ENCODE peak calls at places on chromosomes 6 and 20, in nine cellular contexts. B is endothelial cell of umbilical vein, T is endodermal cell, F is AG04450, H is IMR-90, E is thoracic aorta, X is ovary, Q is small intestine, J is mesendoderm. C is an unnamed sample. For H3K27me3, the result is how much of the 10 kb centered on the place peaks cover.

GRCh38 chr20:63773571-63774347 is 34.2 kb downstream of the SLC2A4RG start:
- DNase-seq in J (no peak), F (no peak), X (no peak), H (no peak), E (no peak), T (no peak), B (no peak), Q (no peak), C (no peak)

GRCh38 chr6:126064257-126064993 is 78.1 kb downstream of the TRMT11 start:
- DNase-seq in Q (no peak), E (no peak), F (no peak), H (peak), B (peak), J (no peak), X (no peak), T (no peak), C (no peak)

GRCh38 chr6:29011276-29011734 is 6.2 kb upstream of the ZNF311 start:
- DNase-seq in H (peak), Q (peak), F (no peak), X (peak), T (peak), E (no peak), J (peak), B (peak), C (peak)

GRCh38 chr20:5688431-5688972 is 61.7 kb upstream of the SHLD1 start:
- DNase-seq in X (no peak), J (no peak), E (no peak), F (no peak), T (no peak), H (no peak), Q (no peak), B (no peak), C (no peak)

GRCh38 chr6:143939364-143939763 is 68.7 kb downstream of the PLAGL1 start:
- DNase-seq in H (no peak), X (no peak), B (no peak), E (no peak), J (no peak), T (no peak), F (no peak), Q (no peak), C (no peak)

GRCh38 chr20:11344939-11345338 is 572.8 kb upstream of the BTBD3 start:
- DNase-seq in E (no peak), F (no peak), T (no peak), J (no peak), B (no peak), H (no peak), X (no peak), Q (no peak), C (no peak)

GRCh38 chr20:14698605-14699373 is 361.4 kb upstream of the FLRT3 start:
- DNase-seq in T (no peak), J (no peak), H (no peak), F (no peak), X (no peak), B (no peak), Q (peak), E (no peak), C (no peak)

GRCh38 chr6:53179961-53180651 is 31.5 kb upstream of the GCM1 start:
- DNase-seq in Q (peak), H (peak), T (no peak), E (peak), X (no peak), F (no peak), B (peak), J (no peak), C (no peak)

GRCh38 chr6:2939315-2940009 is 31.9 kb downstream of the SERPINB6 start:
- DNase-seq in E (no peak), J (no peak), H (no peak), T (peak), F (no peak), Q (no peak), B (no peak), X (no peak), C (no peak)

GRCh38 chr6:19327246-19327645 is 509.9 kb upstream of the ID4 start:
- DNase-seq in T (no peak), B (no peak), X (no peak), Q (no peak), H (peak), E (no peak), F (no peak), J (peak), C (peak)

GRCh38 chr20:50331469-50332251 is 141.0 kb downstream of the CEBPB start:
- DNase-seq in Q (no peak), T (no peak), X (peak), H (no peak), J (no peak), E (no peak), F (no peak), B (no peak), C (no peak)

GRCh38 chr20:19757487-19757972 is 528 bp upstream of the RIN2 start:
- DNase-seq in B (peak), T (peak), Q (peak), X (peak), J (peak), H (peak), E (no peak), F (peak), C (no peak)

GRCh38 chr20:17960927-17961599 is 7.5 kb downstream of the SNX5 start:
- DNase-seq in Q (peak), X (peak), H (peak), T (no peak), F (peak), B (no peak), J (no peak), E (no peak), C (no peak)

GRCh38 chr6:155832596-155832995 is 377.0 kb upstream of the NOX3 start:
- DNase-seq in B (peak), E (no peak), F (peak), J (peak), T (peak), X (no peak), Q (no peak), H (peak), C (peak)

GRCh38 chr6:144896876-144897275 is 611.7 kb downstream of the UTRN start:
- DNase-seq in J (no peak), F (no peak), X (no peak), B (no peak), H (no peak), T (no peak), Q (no peak), E (no peak), C (no peak)

GRCh38 chr20:23153696-23154341 is 67.7 kb upstream of the CD93 start:
- DNase-seq in B (no peak), Q (no peak), H (no peak), J (peak), F (no peak), T (peak), X (no peak), E (no peak), C (no peak)

GRCh38 chr6:16486661-16487060 is 248.3 kb downstream of the GMPR start:
- DNase-seq in F (no peak), Q (no peak), J (no peak), X (no peak), E (no peak), T (no peak), H (no peak), B (no peak), C (no peak)

GRCh38 chr6:15421945-15422733 is 176.3 kb downstream of the JARID2 start:
- DNase-seq in T (no peak), B (no peak), E (no peak), Q (no peak), X (no peak), H (no peak), J (no peak), F (no peak), C (no peak)

GRCh38 chr20:56826971-56827645 is 198.0 kb downstream of the TFAP2C start:
- DNase-seq in X (no peak), B (no peak), Q (no peak), E (no peak), J (no peak), F (no peak), T (no peak), H (no peak), C (peak)

GRCh38 chr20:17648306-17648646 is 33.8 kb downstream of the RRBP1 start:
- DNase-seq in F (no peak), T (no peak), J (no peak), X (peak), B (no peak), Q (no peak), E (no peak), H (no peak), C (no peak)

GRCh38 chr20:48295445-48295903 is 510.2 kb upstream of the SULF2 start:
- DNase-seq in J (peak), T (peak), Q (peak), B (peak), H (peak), X (no peak), E (no peak), F (peak), C (peak)

GRCh38 chr6:7143161-7143974 is 35.6 kb downstream of the RREB1 start:
- DNase-seq in X (no peak), F (no peak), E (no peak), H (no peak), T (peak), B (no peak), Q (no peak), J (peak), C (no peak)

GRCh38 chr20:7879883-7880282 is 60.4 kb downstream of the HAO1 start:
- DNase-seq in T (no peak), E (no peak), F (peak), Q (no peak), J (no peak), B (no peak), H (peak), X (no peak), C (no peak)

GRCh38 chr6:116444092-116444491 is 17.1 kb upstream of the CALHM6 start:
- DNase-seq in J (peak), F (no peak), Q (peak), B (peak), H (peak), E (no peak), X (no peak), T (no peak), C (peak)

GRCh38 chr6:162736933-162737332 is 9.2 kb downstream of the PACRG start:
- DNase-seq in X (no peak), F (no peak), H (no peak), E (no peak), T (no peak), B (no peak), J (no peak), Q (peak), C (no peak)

GRCh38 chr6:148037496-148037895 is 305.1 kb upstream of the SASH1 start:
- DNase-seq in J (no peak), X (no peak), F (no peak), B (no peak), T (no peak), Q (no peak), E (no peak), H (peak), C (no peak)

GRCh38 chr6:154754152-154754551 is 20.9 kb downstream of the SCAF8 start:
- DNase-seq in T (no peak), Q (peak), E (no peak), J (no peak), F (no peak), B (peak), X (no peak), H (peak), C (no peak)

GRCh38 chr20:46311719-46312074 is 3.4 kb upstream of the CDH22 start:
- DNase-seq in X (no peak), F (no peak), J (no peak), Q (no peak), B (no peak), E (no peak), T (no peak), H (no peak), C (no peak)
- H3K27me3 ChIP-seq in X (under half), F (half or more), J (under half), Q (half or more), B (half or more), E (under half), T (half or more), H (half or more), C (half or more)

DNA sequence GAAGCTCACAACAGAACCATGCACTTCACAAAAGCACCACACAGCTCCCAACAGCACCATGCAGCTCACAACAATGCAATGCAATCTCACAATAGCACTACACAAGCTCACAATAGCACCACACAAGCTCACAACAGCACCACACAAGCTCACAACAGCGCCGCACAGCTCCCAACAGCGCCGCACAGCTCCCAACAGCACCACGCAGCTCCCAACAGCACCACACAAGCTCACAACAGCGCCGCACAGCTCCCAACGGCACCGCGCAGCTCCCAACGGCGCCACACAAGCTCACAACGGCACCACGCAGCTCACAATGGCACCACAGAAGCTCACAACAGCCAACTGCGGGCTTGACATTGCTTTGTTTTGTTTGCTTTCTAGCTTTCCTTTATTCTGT is 198.1 kb downstream of the DLL1 start:
- DNase-seq in X (no peak), J (no peak), E (no peak), Q (no peak), H (no peak), T (no peak), F (no peak), B (no peak), C (no peak)
- H3K27me3 ChIP-seq in X (under half), J (under half), E (under half), Q (under half), H (under half), T (under half), F (under half), B (under half), C (under half)

GRCh38 chr20:33086052-33086722 is 6.7 kb downstream of the BPIFB4 start:
- DNase-seq in Q (no peak), E (no peak), B (no peak), X (no peak), T (no peak), J (no peak), F (no peak), H (no peak), C (no peak)
- H3K27me3 ChIP-seq in Q (under half), E (under half), B (under half), X (under half), T (under half), J (under half), F (under half), H (under half), C (under half)

DNA sequence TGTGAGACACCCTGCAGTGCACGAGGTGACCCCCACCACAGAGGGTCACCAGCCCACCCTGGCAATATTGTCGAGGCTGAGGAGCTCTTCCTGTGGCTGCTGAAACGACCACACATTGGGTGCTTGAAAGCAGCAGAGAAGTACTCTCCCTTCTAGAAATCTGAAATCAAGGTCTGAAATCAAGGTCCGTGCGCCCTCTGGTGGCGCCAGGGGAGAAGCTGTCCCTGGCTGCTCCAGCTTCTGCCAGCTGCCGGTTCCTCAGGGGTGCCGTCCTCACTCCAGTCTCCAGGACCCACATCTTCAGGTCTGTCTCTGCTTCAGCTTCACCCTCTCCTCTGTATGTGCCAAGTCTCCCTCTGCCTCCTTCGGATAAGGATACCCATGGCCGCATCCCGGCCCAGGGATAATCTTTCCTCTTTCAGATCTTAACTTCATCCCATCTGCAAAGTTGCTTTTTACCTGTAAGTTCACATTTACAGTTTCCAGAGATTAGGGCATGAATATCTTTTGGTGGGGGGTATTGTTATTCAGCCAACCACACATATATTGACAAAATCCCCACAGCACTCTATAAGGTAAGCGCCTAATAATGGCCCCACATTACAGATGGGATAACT is 108.3 kb upstream of the PHACTR3 start:
- DNase-seq in H (peak), X (peak), Q (peak), F (peak), E (no peak), T (peak), B (peak), J (peak), C (peak)
- H3K27me3 ChIP-seq in H (under half), X (under half), Q (under half), F (under half), E (under half), T (under half), B (under half), J (under half), C (under half)

C was measured in A673.